ENCODE peak calls at places on chromosomes 13 and 19, in nine cellular contexts. One of them, this sample, is unnamed.

GRCh38 chr13:78054152-78054551 is 135.5 kb upstream of the EDNRB start:
- DNase-seq in endothelial cell of umbilical vein: no peak
- DNase-seq in prostate gland: no peak
- DNase-seq in transverse colon: no peak
- DNase-seq in thyroid gland: no peak
- DNase-seq in psoas muscle: no peak
- DNase-seq in cardiac muscle cell: no peak
- DNase-seq in OCI-LY7: no peak
- DNase-seq in upper lobe of right lung: no peak
- DNase-seq in this sample: no peak

GRCh38 chr19:40559394-40559793 is 17.3 kb upstream of the SHKBP1 start:
- DNase-seq in endothelial cell of umbilical vein: no peak
- DNase-seq in prostate gland: no peak
- DNase-seq in transverse colon: no peak
- DNase-seq in thyroid gland: no peak
- DNase-seq in psoas muscle: no peak
- DNase-seq in cardiac muscle cell: no peak
- DNase-seq in OCI-LY7: no peak
- DNase-seq in upper lobe of right lung: no peak
- DNase-seq in this sample: no peak

GRCh38 chr19:39428309-39429112 is 7.2 kb downstream of the RPS16 start:
- DNase-seq in endothelial cell of umbilical vein: peak
- DNase-seq in prostate gland: no peak
- DNase-seq in transverse colon: peak
- DNase-seq in thyroid gland: peak
- DNase-seq in psoas muscle: peak
- DNase-seq in cardiac muscle cell: peak
- DNase-seq in OCI-LY7: no peak
- DNase-seq in upper lobe of right lung: peak
- DNase-seq in this sample: peak

GRCh38 chr13:85316501-85316900 is 482.7 kb downstream of the SLITRK6 start:
- DNase-seq in endothelial cell of umbilical vein: peak
- DNase-seq in prostate gland: no peak
- DNase-seq in transverse colon: no peak
- DNase-seq in thyroid gland: no peak
- DNase-seq in psoas muscle: no peak
- DNase-seq in cardiac muscle cell: peak
- DNase-seq in OCI-LY7: no peak
- DNase-seq in upper lobe of right lung: no peak
- DNase-seq in this sample: no peak

GRCh38 chr13:65595881-65596280 is 1634.3 kb downstream of the PCDH9 start:
- DNase-seq in endothelial cell of umbilical vein: no peak
- DNase-seq in prostate gland: no peak
- DNase-seq in transverse colon: no peak
- DNase-seq in thyroid gland: no peak
- DNase-seq in psoas muscle: no peak
- DNase-seq in cardiac muscle cell: peak
- DNase-seq in OCI-LY7: no peak
- DNase-seq in upper lobe of right lung: no peak
- DNase-seq in this sample: peak

GRCh38 chr19:17081672-17082630 is 6.4 kb downstream of the MYO9B start:
- DNase-seq in endothelial cell of umbilical vein: no peak
- DNase-seq in prostate gland: no peak
- DNase-seq in transverse colon: no peak
- DNase-seq in thyroid gland: no peak
- DNase-seq in psoas muscle: no peak
- DNase-seq in cardiac muscle cell: peak
- DNase-seq in OCI-LY7: no peak
- DNase-seq in upper lobe of right lung: no peak
- DNase-seq in this sample: no peak

GRCh38 chr19:12139885-12140544 is at the start of gene ZNF20:
- DNase-seq in endothelial cell of umbilical vein: peak
- DNase-seq in prostate gland: peak
- DNase-seq in transverse colon: peak
- DNase-seq in thyroid gland: peak
- DNase-seq in psoas muscle: peak
- DNase-seq in cardiac muscle cell: peak
- DNase-seq in OCI-LY7: peak
- DNase-seq in upper lobe of right lung: peak
- DNase-seq in this sample: peak

GRCh38 chr19:55644842-55645511 is 1.5 kb downstream of the ZNF581 start:
- DNase-seq in endothelial cell of umbilical vein: no peak
- DNase-seq in prostate gland: no peak
- DNase-seq in transverse colon: no peak
- DNase-seq in thyroid gland: no peak
- DNase-seq in psoas muscle: no peak
- DNase-seq in cardiac muscle cell: no peak
- DNase-seq in OCI-LY7: peak
- DNase-seq in upper lobe of right lung: no peak
- DNase-seq in this sample: no peak

GRCh38 chr19:58145849-58146248 is 4.7 kb downstream of the ZNF329 start:
- DNase-seq in endothelial cell of umbilical vein: no peak
- DNase-seq in prostate gland: no peak
- DNase-seq in transverse colon: no peak
- DNase-seq in thyroid gland: no peak
- DNase-seq in psoas muscle: no peak
- DNase-seq in cardiac muscle cell: no peak
- DNase-seq in OCI-LY7: no peak
- DNase-seq in upper lobe of right lung: no peak
- DNase-seq in this sample: no peak
- TF ChIP-seq CTCF in endothelial cell of umbilical vein: no peak
- TF ChIP-seq CTCF in prostate gland: no peak
- TF ChIP-seq CTCF in transverse colon: no peak
- TF ChIP-seq CTCF in thyroid gland: no peak
- TF ChIP-seq CTCF in psoas muscle: no peak
- TF ChIP-seq CTCF in cardiac muscle cell: no peak
- TF ChIP-seq CTCF in OCI-LY7: no peak
- TF ChIP-seq CTCF in upper lobe of right lung: no peak
- TF ChIP-seq CTCF in this sample: no peak

GRCh38 chr13:80342541-80343371 is 1.8 kb upstream of the SPRY2 start:
- DNase-seq in endothelial cell of umbilical vein: peak
- DNase-seq in prostate gland: peak
- DNase-seq in transverse colon: peak
- DNase-seq in thyroid gland: peak
- DNase-seq in psoas muscle: peak
- DNase-seq in cardiac muscle cell: peak
- DNase-seq in OCI-LY7: peak
- DNase-seq in upper lobe of right lung: peak
- DNase-seq in this sample: peak
- H3K27ac ChIP-seq in endothelial cell of umbilical vein: peak
- H3K27ac ChIP-seq in prostate gland: peak
- H3K27ac ChIP-seq in transverse colon: peak
- H3K27ac ChIP-seq in thyroid gland: peak
- H3K27ac ChIP-seq in psoas muscle: peak
- H3K27ac ChIP-seq in cardiac muscle cell: peak
- H3K27ac ChIP-seq in OCI-LY7: no peak
- H3K27ac ChIP-seq in upper lobe of right lung: peak
- H3K27ac ChIP-seq in this sample: peak

GRCh38 chr13:30135351-30135750 is 172.0 kb downstream of the KATNAL1 start:
- DNase-seq in endothelial cell of umbilical vein: no peak
- DNase-seq in prostate gland: no peak
- DNase-seq in transverse colon: no peak
- DNase-seq in thyroid gland: no peak
- DNase-seq in psoas muscle: no peak
- DNase-seq in cardiac muscle cell: no peak
- DNase-seq in OCI-LY7: no peak
- DNase-seq in upper lobe of right lung: no peak
- DNase-seq in this sample: no peak

GRCh38 chr13:30133976-30134375 is 173.4 kb downstream of the KATNAL1 start:
- DNase-seq in endothelial cell of umbilical vein: no peak
- DNase-seq in prostate gland: no peak
- DNase-seq in transverse colon: no peak
- DNase-seq in thyroid gland: no peak
- DNase-seq in psoas muscle: peak
- DNase-seq in cardiac muscle cell: no peak
- DNase-seq in OCI-LY7: no peak
- DNase-seq in upper lobe of right lung: no peak
- DNase-seq in this sample: no peak

GRCh38 chr13:30133554-30133912 is 173.8 kb downstream of the KATNAL1 start:
- DNase-seq in endothelial cell of umbilical vein: no peak
- DNase-seq in prostate gland: no peak
- DNase-seq in transverse colon: peak
- DNase-seq in thyroid gland: no peak
- DNase-seq in psoas muscle: no peak
- DNase-seq in cardiac muscle cell: no peak
- DNase-seq in OCI-LY7: no peak
- DNase-seq in upper lobe of right lung: no peak
- DNase-seq in this sample: no peak

GRCh38 chr13:30134578-30134977 is 172.8 kb downstream of the KATNAL1 start:
- DNase-seq in endothelial cell of umbilical vein: no peak
- DNase-seq in prostate gland: no peak
- DNase-seq in transverse colon: no peak
- DNase-seq in thyroid gland: no peak
- DNase-seq in psoas muscle: no peak
- DNase-seq in cardiac muscle cell: no peak
- DNase-seq in OCI-LY7: no peak
- DNase-seq in upper lobe of right lung: no peak
- DNase-seq in this sample: no peak

DNA sequence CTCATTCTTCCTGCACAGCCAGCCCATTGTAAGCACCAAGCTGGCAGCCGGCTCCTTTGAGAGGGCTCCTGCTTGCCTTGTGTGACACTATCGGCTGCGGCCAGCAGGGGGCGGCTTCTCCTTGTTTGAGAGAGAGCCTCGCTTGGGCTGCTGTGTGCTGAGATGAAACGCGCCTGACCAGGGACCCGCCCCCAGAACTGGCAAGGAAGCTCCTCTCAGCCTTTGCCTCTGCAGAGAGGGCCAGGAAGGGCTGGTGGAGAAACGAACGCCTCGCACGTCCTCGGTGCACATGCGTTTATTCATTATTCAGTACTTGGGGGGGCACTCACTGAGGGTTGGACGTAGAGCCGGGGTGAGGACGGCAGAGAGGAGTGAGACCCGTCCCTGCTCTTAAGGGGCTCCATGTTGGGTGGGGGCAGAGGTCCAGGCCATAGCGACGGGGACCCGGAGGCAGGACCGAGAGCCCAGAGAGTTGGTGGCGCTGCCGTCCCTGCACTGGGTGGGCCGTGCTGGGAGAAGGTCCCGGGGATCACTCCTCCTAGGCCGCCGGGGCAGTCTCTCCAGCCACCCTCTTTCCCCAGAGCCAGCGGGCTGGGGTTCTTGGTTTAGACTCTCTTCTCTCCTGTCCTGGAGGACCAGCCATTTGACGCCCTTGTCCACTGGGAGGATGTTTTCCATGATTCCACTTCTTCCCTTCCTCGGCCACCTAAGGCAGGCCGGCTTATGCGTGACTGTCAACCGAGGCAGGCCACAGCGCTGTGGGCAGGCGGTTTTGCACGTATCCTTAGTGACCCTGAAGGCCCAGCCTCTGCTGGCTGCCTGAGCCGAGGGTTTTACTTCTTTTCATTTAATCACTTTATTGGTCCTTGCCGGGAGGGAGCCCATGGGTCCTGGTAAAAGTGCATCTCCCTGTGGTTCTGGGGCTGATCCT is 174.5 kb downstream of the KATNAL1 start:
- DNase-seq in endothelial cell of umbilical vein: peak
- DNase-seq in prostate gland: peak
- DNase-seq in transverse colon: peak
- DNase-seq in thyroid gland: peak
- DNase-seq in psoas muscle: peak
- DNase-seq in cardiac muscle cell: peak
- DNase-seq in OCI-LY7: peak
- DNase-seq in upper lobe of right lung: peak
- DNase-seq in this sample: peak
- H3K4me3 ChIP-seq in endothelial cell of umbilical vein: no peak
- H3K4me3 ChIP-seq in prostate gland: no peak
- H3K4me3 ChIP-seq in transverse colon: no peak
- H3K4me3 ChIP-seq in thyroid gland: no peak
- H3K4me3 ChIP-seq in psoas muscle: peak
- H3K4me3 ChIP-seq in cardiac muscle cell: no peak
- H3K4me3 ChIP-seq in OCI-LY7: no peak
- H3K4me3 ChIP-seq in upper lobe of right lung: no peak
- H3K4me3 ChIP-seq in this sample: no peak

GRCh38 chr19:29670255-29670654 is 5.0 kb downstream of the PLEKHF1 start:
- DNase-seq in endothelial cell of umbilical vein: no peak
- DNase-seq in prostate gland: no peak
- DNase-seq in transverse colon: no peak
- DNase-seq in thyroid gland: no peak
- DNase-seq in psoas muscle: no peak
- DNase-seq in cardiac muscle cell: no peak
- DNase-seq in OCI-LY7: no peak
- DNase-seq in upper lobe of right lung: no peak
- DNase-seq in this sample: no peak

GRCh38 chr19:29667390-29667783 is 2.1 kb downstream of the PLEKHF1 start:
- DNase-seq in endothelial cell of umbilical vein: no peak
- DNase-seq in prostate gland: no peak
- DNase-seq in transverse colon: no peak
- DNase-seq in thyroid gland: no peak
- DNase-seq in psoas muscle: no peak
- DNase-seq in cardiac muscle cell: no peak
- DNase-seq in OCI-LY7: no peak
- DNase-seq in upper lobe of right lung: peak
- DNase-seq in this sample: no peak

GRCh38 chr19:29666634-29667389 is 1.6 kb downstream of the PLEKHF1 start:
- DNase-seq in endothelial cell of umbilical vein: peak
- DNase-seq in prostate gland: peak
- DNase-seq in transverse colon: peak
- DNase-seq in thyroid gland: peak
- DNase-seq in psoas muscle: peak
- DNase-seq in cardiac muscle cell: peak
- DNase-seq in OCI-LY7: no peak
- DNase-seq in upper lobe of right lung: peak
- DNase-seq in this sample: peak

GRCh38 chr19:29667941-29668340 is 2.7 kb downstream of the PLEKHF1 start:
- DNase-seq in endothelial cell of umbilical vein: no peak
- DNase-seq in prostate gland: no peak
- DNase-seq in transverse colon: peak
- DNase-seq in thyroid gland: no peak
- DNase-seq in psoas muscle: no peak
- DNase-seq in cardiac muscle cell: no peak
- DNase-seq in OCI-LY7: peak
- DNase-seq in upper lobe of right lung: peak
- DNase-seq in this sample: no peak

DNA sequence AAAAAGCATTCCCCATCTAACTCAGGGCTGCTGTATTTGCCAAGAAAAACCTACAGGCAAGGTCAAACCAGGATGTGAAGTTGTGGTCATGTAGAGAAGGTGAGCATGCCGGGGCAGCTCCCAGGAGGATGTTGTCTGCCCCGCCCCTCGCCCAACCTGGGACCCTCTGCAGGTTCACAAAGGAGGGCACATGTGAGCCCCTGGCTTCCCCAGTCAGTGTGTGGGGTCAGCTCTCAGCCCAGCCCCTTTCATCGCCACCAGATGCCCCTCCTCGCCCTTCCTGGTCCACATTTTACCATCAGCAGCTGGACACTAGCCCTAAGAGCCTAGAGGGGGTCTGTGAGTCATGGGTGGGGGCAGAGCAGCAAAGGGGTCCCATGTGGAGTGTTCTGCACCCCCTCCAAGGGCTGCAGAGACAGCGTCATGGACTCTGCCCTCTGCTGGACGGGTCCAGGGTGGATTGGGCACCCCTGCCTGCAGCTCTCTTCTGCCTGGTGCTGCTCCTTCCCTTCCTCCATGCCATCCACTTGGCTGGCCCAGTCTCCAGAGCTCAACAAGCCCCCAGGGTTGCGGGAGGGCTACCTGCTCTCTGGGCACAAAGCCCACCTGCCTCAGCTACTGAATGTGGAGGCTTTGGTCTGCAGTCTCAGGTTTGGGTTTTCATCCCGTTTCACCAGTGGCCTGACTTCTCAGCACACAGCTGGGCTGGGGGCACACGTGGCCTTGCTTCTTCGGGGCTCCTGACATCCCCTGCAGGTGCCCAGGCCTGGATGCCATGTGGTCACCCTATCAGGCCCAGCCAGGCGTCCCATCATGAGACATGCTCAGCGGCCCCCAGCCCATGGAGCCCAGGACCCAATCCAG is 3.7 kb downstream of the PLEKHF1 start:
- DNase-seq in endothelial cell of umbilical vein: no peak
- DNase-seq in prostate gland: no peak
- DNase-seq in transverse colon: no peak
- DNase-seq in thyroid gland: no peak
- DNase-seq in psoas muscle: peak
- DNase-seq in cardiac muscle cell: no peak
- DNase-seq in OCI-LY7: no peak
- DNase-seq in upper lobe of right lung: peak
- DNase-seq in this sample: no peak
- TF ChIP-seq CTCF in endothelial cell of umbilical vein: no peak
- TF ChIP-seq CTCF in prostate gland: no peak
- TF ChIP-seq CTCF in transverse colon: no peak
- TF ChIP-seq CTCF in thyroid gland: no peak
- TF ChIP-seq CTCF in psoas muscle: peak
- TF ChIP-seq CTCF in cardiac muscle cell: peak
- TF ChIP-seq CTCF in OCI-LY7: peak
- TF ChIP-seq CTCF in upper lobe of right lung: peak
- TF ChIP-seq CTCF in this sample: peak

This sample was measured in brain microvascular endothelial cell.